ENCODE peak calls at places on chromosomes 6 and 20, in nine cellular contexts. S is aorta, P is coronary artery, H is GM06990, B is ovary, R is adrenal gland, J is fibroblast of mammary gland, F is cardiac muscle cell, W is sigmoid colon. K is an unnamed sample.

GRCh38 chr6:1609662-1610496 is at the start of gene FOXC1:
- DNase-seq in R (peak), H (peak), S (peak), P (peak), W (peak), F (peak), B (peak), J (peak), K (peak)

GRCh38 chr6:79158856-79159516 is 75.5 kb downstream of the HMGN3 start:
- DNase-seq in S (no peak), W (no peak), B (no peak), R (no peak), J (no peak), P (no peak), H (no peak), F (no peak), K (no peak)

GRCh38 chr6:65182681-65183080 is 524.3 kb downstream of the EYS start:
- DNase-seq in J (peak), R (peak), P (no peak), H (no peak), F (peak), B (no peak), S (no peak), W (no peak), K (no peak)

GRCh38 chr6:3808189-3808588 is 41.0 kb upstream of the FAM50B start:
- DNase-seq in F (no peak), H (no peak), B (no peak), S (no peak), P (no peak), J (peak), R (no peak), W (no peak), K (no peak)

GRCh38 chr6:33417127-33417902 is 592 bp downstream of the CUTA start:
- DNase-seq in S (no peak), F (peak), J (peak), P (peak), B (peak), H (no peak), R (peak), W (no peak), K (no peak)

GRCh38 chr6:34447915-34448314 is 18.0 kb upstream of the PACSIN1 start:
- DNase-seq in J (no peak), R (no peak), W (no peak), S (no peak), F (no peak), B (no peak), H (no peak), P (no peak), K (no peak)

GRCh38 chr6:130303436-130303835 is 62.4 kb upstream of the TMEM200A start:
- DNase-seq in P (no peak), H (no peak), S (no peak), R (no peak), B (no peak), W (no peak), F (no peak), J (peak), K (no peak)

GRCh38 chr6:39839445-39839844 is 47.3 kb downstream of the DAAM2 start:
- DNase-seq in P (no peak), H (no peak), W (no peak), F (no peak), S (no peak), B (no peak), R (no peak), J (no peak), K (no peak)

GRCh38 chr6:137033828-137034227 is 10.9 kb downstream of the IL20RA start:
- DNase-seq in S (no peak), R (no peak), H (peak), P (no peak), W (no peak), J (no peak), B (no peak), F (no peak), K (no peak)

GRCh38 chr20:43530321-43531090 is 23.0 kb downstream of the L3MBTL1 start:
- DNase-seq in R (peak), H (no peak), F (no peak), P (peak), J (no peak), B (no peak), W (no peak), S (no peak), K (no peak)

GRCh38 chr6:35719830-35720733 is 16.8 kb upstream of the ARMC12 start:
- DNase-seq in B (no peak), W (peak), H (peak), S (no peak), R (no peak), F (peak), P (peak), J (no peak), K (peak)

GRCh38 chr6:5126214-5126613 is 41.1 kb downstream of the PPP1R3G start:
- DNase-seq in H (no peak), P (no peak), W (no peak), F (peak), R (no peak), B (no peak), J (no peak), S (no peak), K (no peak)

GRCh38 chr20:60477958-60478357 is 519.7 kb downstream of the CDH26 start:
- DNase-seq in H (no peak), J (no peak), F (no peak), R (no peak), P (no peak), W (no peak), S (no peak), B (no peak), K (no peak)

GRCh38 chr20:38617011-38617829 is 15.6 kb downstream of the ARHGAP40 start:
- DNase-seq in F (peak), B (no peak), H (no peak), S (no peak), P (no peak), J (no peak), R (no peak), W (no peak), K (no peak)

GRCh38 chr6:130680118-130680517 is 147.1 kb upstream of the SMLR1 start:
- DNase-seq in B (no peak), J (peak), S (no peak), R (no peak), H (no peak), W (no peak), P (no peak), F (peak), K (no peak)

GRCh38 chr6:132132420-132132819 is 181.2 kb upstream of the CCN2 start:
- DNase-seq in P (no peak), S (no peak), J (peak), H (no peak), R (no peak), B (no peak), W (no peak), F (peak), K (no peak)

GRCh38 chr6:162917506-162917905 is 189.7 kb downstream of the PACRG start:
- DNase-seq in H (no peak), S (no peak), R (no peak), P (no peak), B (no peak), J (peak), W (no peak), F (peak), K (peak)

GRCh38 chr6:2102316-2102883 is 143.0 kb downstream of the GMDS start:
- DNase-seq in J (no peak), S (no peak), W (no peak), R (no peak), H (no peak), P (no peak), B (no peak), F (peak), K (no peak)

GRCh38 chr6:138410972-138411667 is 7.1 kb downstream of the HEBP2 start:
- DNase-seq in P (no peak), H (no peak), F (peak), S (no peak), W (no peak), J (peak), B (no peak), R (no peak), K (no peak)

GRCh38 chr6:3714768-3715167 is 36.7 kb downstream of the PXDC1 start:
- DNase-seq in B (no peak), S (no peak), H (no peak), R (no peak), F (no peak), P (no peak), W (no peak), J (no peak), K (no peak)

GRCh38 chr6:24313133-24313476 is 44.8 kb downstream of the DCDC2 start:
- DNase-seq in F (no peak), P (no peak), S (no peak), W (no peak), R (no peak), J (no peak), H (no peak), B (no peak), K (no peak)

GRCh38 chr6:147209762-147210449 is 5.7 kb downstream of the STXBP5 start:
- DNase-seq in S (no peak), F (peak), B (no peak), W (no peak), J (no peak), R (no peak), H (no peak), P (no peak), K (no peak)

GRCh38 chr6:71608646-71609045 is 277.7 kb upstream of the RIMS1 start:
- DNase-seq in S (no peak), H (no peak), J (peak), B (no peak), F (no peak), P (no peak), W (no peak), R (no peak), K (no peak)

GRCh38 chr20:63734111-63734945 is 2.1 kb upstream of the LIME1 start:
- DNase-seq in F (no peak), B (no peak), S (no peak), J (no peak), P (no peak), R (no peak), H (no peak), W (peak), K (peak)

GRCh38 chr20:49982346-49983122 is at the start of gene SNAI1:
- DNase-seq in H (peak), R (peak), B (peak), F (peak), J (peak), P (peak), S (peak), W (peak), K (peak)

GRCh38 chr6:27575594-27576361 is 102.9 kb upstream of the ZNF184 start:
- DNase-seq in P (no peak), S (no peak), B (no peak), F (no peak), H (peak), J (peak), W (no peak), R (no peak), K (no peak)

GRCh38 chr20:22800161-22800560 is 215.8 kb upstream of the FOXA2 start:
- DNase-seq in J (no peak), P (no peak), W (no peak), F (no peak), R (no peak), S (peak), B (no peak), H (no peak), K (no peak)
- H3K4me3 ChIP-seq in J (no peak), P (no peak), W (no peak), F (no peak), R (no peak), S (no peak), B (no peak), H (no peak), K (no peak)

DNA sequence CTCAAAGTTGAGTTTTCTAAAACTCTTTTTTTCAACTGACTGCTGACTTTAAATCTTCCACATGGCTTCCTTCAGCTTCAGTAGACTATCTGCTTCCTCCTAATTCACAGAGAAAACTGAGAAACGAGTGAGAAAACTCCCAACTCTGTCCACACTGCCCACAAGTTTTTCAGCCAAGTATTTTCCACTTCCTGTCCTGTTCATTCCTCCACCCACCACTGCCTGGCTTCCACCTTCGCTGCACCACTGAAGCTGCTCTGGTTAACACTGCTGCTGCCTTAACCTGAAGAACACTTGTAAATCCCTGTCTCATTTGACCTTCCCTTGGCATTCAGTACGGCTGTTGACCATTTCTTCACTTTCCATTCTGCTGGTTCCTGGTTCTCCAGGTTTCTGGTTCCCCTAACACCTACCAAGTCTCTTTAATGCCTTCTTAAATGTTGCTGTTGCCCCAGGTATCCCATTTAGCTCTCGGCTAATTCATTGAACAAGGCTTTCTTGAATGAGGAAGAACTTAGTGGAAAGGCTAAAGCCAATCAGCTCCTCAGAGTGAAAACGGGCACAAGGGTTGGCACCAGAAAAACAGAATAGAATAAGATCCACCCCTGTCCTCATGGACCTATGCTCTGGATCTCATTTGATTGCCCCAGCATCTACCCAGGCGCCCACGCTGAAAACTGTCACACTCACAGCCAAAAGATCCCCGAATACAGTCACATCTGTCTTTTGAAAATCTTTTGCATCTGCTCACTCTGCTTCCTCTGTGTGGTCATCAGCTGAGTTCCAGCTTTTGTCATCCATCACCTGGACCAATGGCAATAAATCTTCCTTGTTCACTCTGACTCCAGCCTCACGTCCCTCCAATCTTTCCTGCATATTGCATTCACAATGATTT is 104.4 kb upstream of the TAB2 start:
- DNase-seq in S (no peak), B (no peak), R (no peak), H (no peak), P (no peak), F (peak), J (no peak), W (no peak), K (no peak)
- H3K4me3 ChIP-seq in S (no peak), B (no peak), R (no peak), H (no peak), P (no peak), F (no peak), J (no peak), W (no peak), K (no peak)

DNA sequence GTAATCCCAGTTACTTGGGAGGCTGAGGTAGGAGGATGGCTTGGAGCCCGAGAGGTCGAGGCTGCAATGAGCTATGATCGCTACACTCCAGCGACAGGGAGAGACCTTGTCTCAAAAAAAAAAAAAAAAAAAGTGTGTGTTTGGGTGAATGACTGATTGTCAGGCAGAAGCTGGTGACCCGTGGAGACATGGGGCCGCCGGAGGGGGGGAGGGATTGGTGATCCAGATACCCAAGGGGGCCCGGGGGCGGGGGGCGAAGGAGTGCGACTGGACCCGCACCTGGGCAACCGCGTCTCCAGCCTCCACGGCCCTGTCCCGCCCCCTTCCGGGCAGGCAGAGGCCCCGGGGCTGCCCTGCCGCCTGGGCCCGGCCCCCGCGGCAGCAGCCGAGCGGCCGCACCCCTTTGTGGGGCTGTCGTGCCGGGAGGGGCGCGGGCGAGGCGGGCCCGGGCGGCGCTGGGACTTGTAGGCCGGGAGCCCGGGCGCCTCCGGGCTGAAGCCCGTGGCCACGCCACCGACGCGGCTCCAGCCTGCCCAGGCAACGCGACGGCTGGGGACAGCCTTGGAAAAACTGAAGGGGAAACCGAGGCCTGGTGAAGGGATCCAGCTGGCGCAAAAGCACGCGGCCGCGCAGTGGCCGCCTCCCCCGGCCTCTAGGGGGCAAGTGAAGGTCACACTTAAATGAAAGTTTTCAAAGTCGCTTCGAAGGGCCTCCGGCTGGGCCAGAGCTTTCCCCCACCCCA is 2.1 kb upstream of the RBM38 start:
- DNase-seq in R (peak), J (peak), B (peak), F (peak), W (peak), S (peak), H (peak), P (peak), K (no peak)
- H3K4me3 ChIP-seq in R (peak), J (peak), B (peak), F (no peak), W (peak), S (no peak), H (peak), P (peak), K (no peak)

DNA sequence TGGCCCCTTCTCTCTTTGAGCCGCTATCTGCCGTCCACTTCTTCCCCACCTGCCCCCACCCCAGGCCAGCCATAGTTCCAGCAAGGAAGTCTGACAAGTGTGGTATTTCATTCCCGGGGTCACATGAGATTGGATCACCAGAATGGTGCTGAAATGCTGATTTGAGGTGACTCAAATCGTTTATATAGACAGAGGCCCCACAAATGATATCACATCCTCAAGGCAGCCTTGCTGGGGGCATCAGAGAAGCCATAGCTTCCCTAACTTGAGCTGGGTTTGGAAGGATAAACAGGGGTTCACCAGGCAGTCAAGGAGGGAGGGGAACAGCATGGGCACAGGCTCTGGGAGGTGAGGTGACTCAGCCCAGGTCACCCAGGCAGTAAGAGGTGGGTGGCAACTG is 9.9 kb downstream of the SDCBP2 start:
- DNase-seq in B (no peak), R (no peak), H (no peak), W (no peak), P (no peak), F (no peak), J (peak), S (no peak), K (no peak)
- H3K4me3 ChIP-seq in B (no peak), R (no peak), H (no peak), W (no peak), P (no peak), F (no peak), J (no peak), S (no peak), K (no peak)

GRCh38 chr6:7053125-7053784 is 54.5 kb upstream of the RREB1 start:
- DNase-seq in B (no peak), R (no peak), W (no peak), F (no peak), J (no peak), S (no peak), H (no peak), P (no peak), K (no peak)

GRCh38 chr6:7051780-7052440 is 55.9 kb upstream of the RREB1 start:
- DNase-seq in J (peak), F (peak), H (peak), B (peak), R (peak), S (peak), P (no peak), W (peak), K (peak)

GRCh38 chr6:7050911-7051779 is 56.6 kb upstream of the RREB1 start:
- DNase-seq in B (peak), S (peak), H (peak), W (peak), J (peak), P (peak), R (peak), F (peak), K (no peak)

GRCh38 chr6:7050099-7050498 is 57.7 kb upstream of the RREB1 start:
- DNase-seq in W (no peak), F (no peak), B (no peak), J (no peak), R (no peak), H (no peak), P (no peak), S (no peak), K (no peak)

GRCh38 chr6:7052441-7052936 is 55.3 kb upstream of the RREB1 start:
- DNase-seq in H (peak), W (peak), J (peak), P (peak), S (peak), F (peak), B (peak), R (peak), K (peak)
- H3K4me3 ChIP-seq in H (peak), W (peak), J (peak), P (peak), S (peak), F (peak), B (peak), R (peak), K (no peak)